ENCODE peak calls at places on chromosomes 1 and 21, in five cellular contexts. E, K, R, Y and C are unnamed samples. For H3K4me1, the result is how much of the 10 kb centered on the place peaks cover.

GRCh38 chr1:226548281-226549093 is at the start of gene STUM:
- DNase-seq in E (peak), K (no peak), R (peak), Y (peak), C (no peak)

GRCh38 chr1:107804134-107804533 is 160.8 kb downstream of the VAV3 start:
- DNase-seq in E (no peak), K (no peak), R (no peak), Y (no peak), C (no peak)

GRCh38 chr1:223838125-223838854 is 7.5 kb downstream of the TP53BP2 start:
- DNase-seq in E (no peak), K (no peak), R (no peak), Y (no peak), C (no peak)

GRCh38 chr1:69215883-69216282 is 351.8 kb upstream of the LRRC7 start:
- DNase-seq in E (no peak), K (no peak), R (no peak), Y (no peak), C (no peak)

GRCh38 chr1:42013881-42014470 is 95.3 kb upstream of the HIVEP3 start:
- DNase-seq in E (no peak), K (no peak), R (no peak), Y (peak), C (no peak)

GRCh38 chr1:192382758-192383157 is 66.0 kb downstream of the RGS21 start:
- DNase-seq in E (no peak), K (no peak), R (no peak), Y (no peak), C (no peak)

GRCh38 chr1:58732087-58732486 is 32.2 kb upstream of the MYSM1 start:
- DNase-seq in E (no peak), K (no peak), R (peak), Y (peak), C (no peak)

GRCh38 chr1:219041819-219042218 is 131.9 kb upstream of the LYPLAL1 start:
- DNase-seq in E (no peak), K (no peak), R (no peak), Y (peak), C (no peak)

GRCh38 chr1:221740941-221741363 is 937 bp downstream of the DUSP10 start:
- DNase-seq in E (no peak), K (peak), R (peak), Y (no peak), C (no peak)

GRCh38 chr1:213163278-213163711 is 112.3 kb downstream of the RPS6KC1 start:
- DNase-seq in E (no peak), K (no peak), R (peak), Y (peak), C (no peak)

GRCh38 chr21:26795866-26796329 is 49.3 kb downstream of the ADAMTS1 start:
- DNase-seq in E (peak), K (no peak), R (peak), Y (peak), C (no peak)
- H3K27ac ChIP-seq in E (peak), K (no peak), R (peak), Y (no peak), C (peak)

DNA sequence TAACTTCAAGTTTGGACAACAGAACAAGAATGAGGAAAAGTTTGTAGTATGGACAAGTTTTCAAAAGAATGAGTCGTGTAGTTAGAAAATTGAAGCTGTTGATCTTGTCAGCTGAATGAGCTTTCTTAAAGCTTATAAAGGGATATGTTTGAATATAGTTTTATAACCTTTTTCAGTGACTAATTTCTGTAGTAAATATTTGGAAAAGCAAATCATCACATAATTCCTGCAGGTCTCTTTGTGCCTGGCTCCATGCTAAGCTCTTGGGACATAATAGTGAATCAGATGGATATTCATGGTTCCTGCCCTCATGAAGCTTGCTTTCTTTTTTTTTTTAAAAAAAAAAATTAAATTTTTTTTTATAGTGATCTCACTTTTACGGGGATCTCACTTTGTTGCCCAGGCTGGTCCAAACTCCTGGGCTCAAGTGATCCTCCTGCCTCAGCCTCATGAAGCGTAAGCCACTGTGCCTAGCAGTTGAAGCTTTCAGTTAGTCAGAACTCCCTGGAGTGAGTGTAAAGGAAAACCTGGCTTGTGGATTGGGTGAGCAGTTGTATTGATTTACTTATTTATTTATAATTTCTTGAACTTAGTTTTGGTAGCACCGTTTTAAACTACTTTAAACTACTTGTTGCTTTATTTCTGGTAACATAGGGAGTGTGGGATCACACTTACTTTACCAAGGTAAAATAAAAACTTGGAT is 15.5 kb downstream of the DYRK1A start:
- DNase-seq in E (no peak), K (no peak), R (peak), Y (no peak), C (no peak)
- H3K4me1 ChIP-seq in E (under half), K (half or more), R (under half), Y (under half), C (half or more)

GRCh38 chr1:55209247-55209646 is 5.9 kb downstream of the USP24 start:
- DNase-seq in E (no peak), K (no peak), R (no peak), Y (no peak), C (no peak)
- TF ChIP-seq CTCF in E (no peak), K (no peak), R (no peak), Y (no peak), C (peak)

GRCh38 chr1:53307037-53307436 is 20.8 kb downstream of the LRP8 start:
- DNase-seq in E (no peak), K (no peak), R (no peak), Y (no peak), C (no peak)

GRCh38 chr1:53306168-53306567 is 21.7 kb downstream of the LRP8 start:
- DNase-seq in E (no peak), K (no peak), R (no peak), Y (no peak), C (no peak)

GRCh38 chr1:53304527-53304926 is 23.3 kb downstream of the LRP8 start:
- DNase-seq in E (no peak), K (no peak), R (no peak), Y (no peak), C (no peak)

GRCh38 chr1:53303651-53304515 is 24.0 kb downstream of the LRP8 start:
- DNase-seq in E (no peak), K (no peak), R (no peak), Y (no peak), C (no peak)

DNA sequence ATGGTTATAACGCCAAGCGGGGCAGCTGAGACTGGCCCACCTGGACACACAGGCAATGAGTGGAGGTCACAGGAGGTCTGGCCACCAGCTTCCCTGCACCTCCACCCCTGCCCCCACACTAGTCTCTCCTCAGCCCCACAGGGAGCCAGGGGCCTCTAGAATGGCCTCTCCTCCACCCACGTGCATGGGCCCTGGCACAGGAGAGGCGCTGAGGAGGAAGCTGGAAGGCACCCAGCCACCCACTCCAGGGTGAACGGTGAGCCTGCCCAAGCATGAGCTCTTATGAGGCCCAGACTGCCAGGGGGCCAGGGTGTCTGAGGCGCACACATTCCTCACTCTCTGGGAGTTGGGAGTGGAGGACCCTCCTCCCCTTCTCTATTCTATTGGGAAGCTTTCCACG is 22.2 kb downstream of the LRP8 start:
- DNase-seq in E (no peak), K (no peak), R (no peak), Y (no peak), C (no peak)
- H3K27ac ChIP-seq in E (no peak), K (no peak), R (no peak), Y (no peak), C (no peak)

DNA sequence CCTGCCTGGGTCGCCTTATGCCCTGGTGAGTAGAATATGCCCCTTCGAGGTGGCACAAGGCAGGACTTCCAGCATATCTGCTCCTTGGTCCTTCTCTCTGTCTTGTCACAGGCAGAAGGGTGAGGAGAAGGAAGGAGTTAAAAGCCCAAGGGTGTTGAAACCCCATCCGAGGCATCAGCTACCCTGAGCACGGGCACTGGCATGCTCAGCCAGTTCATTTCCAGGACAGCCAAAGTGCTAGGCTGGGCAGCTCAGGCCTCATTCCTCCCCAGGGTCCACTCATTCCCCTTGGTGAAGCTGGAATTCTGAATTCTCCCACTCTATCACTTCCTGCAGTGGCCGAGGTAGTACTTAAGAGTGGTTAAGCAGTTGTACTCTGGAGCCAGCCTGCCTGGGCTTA is 3.9 kb downstream of the MFSD2A start:
- DNase-seq in E (no peak), K (no peak), R (no peak), Y (no peak), C (no peak)
- H3K4me1 ChIP-seq in E (under half), K (under half), R (under half), Y (under half), C (under half)

GRCh38 chr1:59976194-59977074 is 49.9 kb upstream of the CYP2J2 start:
- DNase-seq in E (peak), K (peak), R (peak), Y (peak), C (peak)

GRCh38 chr1:59978026-59978425 is 51.5 kb upstream of the CYP2J2 start:
- DNase-seq in E (no peak), K (no peak), R (no peak), Y (no peak), C (no peak)

GRCh38 chr1:59979551-59980070 is 53.0 kb upstream of the CYP2J2 start:
- DNase-seq in E (peak), K (no peak), R (no peak), Y (no peak), C (no peak)

GRCh38 chr1:59973719-59974118 is 47.1 kb upstream of the CYP2J2 start:
- DNase-seq in E (no peak), K (no peak), R (no peak), Y (no peak), C (no peak)

DNA sequence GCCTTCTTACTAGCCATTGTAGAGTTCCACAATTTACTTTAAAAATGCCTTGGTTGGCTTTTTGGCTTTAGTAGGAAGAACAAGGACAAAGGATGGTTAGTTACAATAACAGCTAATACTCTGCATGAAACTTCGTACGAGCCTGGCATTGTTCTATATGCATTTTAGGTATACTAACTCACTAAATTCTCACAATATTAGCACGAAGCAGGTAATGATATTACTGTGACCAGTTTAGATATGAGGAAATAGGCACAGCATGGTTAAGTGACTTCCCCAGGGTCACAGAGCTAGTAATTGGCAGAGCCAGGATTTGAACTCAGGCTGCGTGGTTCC is 50.5 kb upstream of the CYP2J2 start:
- DNase-seq in E (no peak), K (no peak), R (no peak), Y (no peak), C (no peak)
- TF ChIP-seq CTCF in E (no peak), K (no peak), R (no peak), Y (no peak), C (peak)

GRCh38 chr1:89279011-89279466 is 6.4 kb upstream of the GBP5 start:
- DNase-seq in E (no peak), K (no peak), R (no peak), Y (no peak), C (no peak)
- H3K27ac ChIP-seq in E (no peak), K (peak), R (no peak), Y (no peak), C (no peak)

DNA sequence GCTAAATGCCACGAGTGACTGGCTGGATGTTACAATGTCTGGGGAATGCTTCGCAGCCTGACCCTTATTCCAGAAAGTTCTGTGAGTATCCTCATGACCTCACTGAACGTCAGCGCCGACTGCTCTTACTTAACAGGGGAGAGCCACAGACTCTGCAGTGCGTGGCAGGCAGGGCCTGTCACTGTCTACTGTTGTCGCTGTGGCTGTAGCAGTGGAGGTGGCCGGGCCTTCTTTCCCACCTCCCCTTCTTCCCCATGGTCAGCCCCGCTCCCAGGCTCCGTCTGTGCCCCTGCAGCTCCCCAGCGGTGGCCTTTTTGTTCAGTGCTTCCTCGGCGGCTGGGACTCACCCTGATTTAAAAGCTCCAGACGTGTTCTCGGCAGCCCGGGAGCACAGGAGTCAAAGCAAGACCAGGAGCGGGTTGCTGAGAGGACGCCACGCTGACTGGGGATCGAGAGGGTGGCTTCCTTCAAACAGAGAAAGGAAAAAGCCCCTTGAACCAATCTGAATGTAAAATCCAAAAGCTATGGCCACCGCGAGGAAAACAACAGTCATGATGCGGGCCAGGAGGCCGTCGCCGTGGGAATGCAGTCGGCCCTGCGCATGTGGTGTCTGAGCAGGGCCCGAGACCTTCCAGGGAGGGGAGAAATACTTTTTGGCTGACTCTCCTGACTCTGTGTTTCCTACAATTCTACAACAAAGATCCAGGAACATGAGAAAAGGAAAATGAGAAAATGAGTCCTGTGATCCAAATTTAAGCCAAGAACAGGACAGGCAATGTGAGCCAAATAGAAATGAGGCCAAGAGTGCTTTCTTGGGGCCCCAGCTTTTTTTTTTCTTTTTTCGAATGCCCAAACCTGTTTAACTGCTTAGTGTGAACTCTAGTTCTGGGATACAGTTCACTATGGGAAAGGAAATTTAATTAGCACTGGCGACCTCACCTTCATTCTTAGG is 52.5 kb upstream of the TARBP1 start:
- DNase-seq in E (peak), K (no peak), R (peak), Y (peak), C (peak)
- H3K4me1 ChIP-seq in E (under half), K (under half), R (under half), Y (half or more), C (half or more)

GRCh38 chr1:174072546-174072945 is 50.4 kb upstream of the RC3H1 start:
- DNase-seq in E (no peak), K (no peak), R (no peak), Y (no peak), C (no peak)

GRCh38 chr1:174077755-174078490 is 55.8 kb upstream of the RC3H1 start:
- DNase-seq in E (no peak), K (no peak), R (no peak), Y (no peak), C (no peak)

GRCh38 chr1:174075245-174075692 is 53.1 kb upstream of the RC3H1 start:
- DNase-seq in E (no peak), K (no peak), R (no peak), Y (peak), C (no peak)

GRCh38 chr1:174070614-174071013 is 48.5 kb upstream of the RC3H1 start:
- DNase-seq in E (no peak), K (no peak), R (no peak), Y (no peak), C (no peak)

GRCh38 chr1:174074757-174075156 is 52.6 kb upstream of the RC3H1 start:
- DNase-seq in E (no peak), K (no peak), R (peak), Y (peak), C (no peak)
- TF ChIP-seq CTCF in E (peak), K (peak), R (peak), Y (peak), C (peak)

GRCh38 chr1:103467100-103467499 is 58.4 kb upstream of the RNPC3 start:
- DNase-seq in E (no peak), K (no peak), R (no peak), Y (no peak), C (no peak)

GRCh38 chr1:103459385-103459784 is 66.1 kb upstream of the RNPC3 start:
- DNase-seq in E (no peak), K (no peak), R (peak), Y (peak), C (no peak)

GRCh38 chr1:103460496-103460895 is 65.0 kb upstream of the RNPC3 start:
- DNase-seq in E (no peak), K (no peak), R (no peak), Y (no peak), C (no peak)

GRCh38 chr1:103457856-103458255 is 67.6 kb upstream of the RNPC3 start:
- DNase-seq in E (no peak), K (no peak), R (no peak), Y (no peak), C (no peak)

DNA sequence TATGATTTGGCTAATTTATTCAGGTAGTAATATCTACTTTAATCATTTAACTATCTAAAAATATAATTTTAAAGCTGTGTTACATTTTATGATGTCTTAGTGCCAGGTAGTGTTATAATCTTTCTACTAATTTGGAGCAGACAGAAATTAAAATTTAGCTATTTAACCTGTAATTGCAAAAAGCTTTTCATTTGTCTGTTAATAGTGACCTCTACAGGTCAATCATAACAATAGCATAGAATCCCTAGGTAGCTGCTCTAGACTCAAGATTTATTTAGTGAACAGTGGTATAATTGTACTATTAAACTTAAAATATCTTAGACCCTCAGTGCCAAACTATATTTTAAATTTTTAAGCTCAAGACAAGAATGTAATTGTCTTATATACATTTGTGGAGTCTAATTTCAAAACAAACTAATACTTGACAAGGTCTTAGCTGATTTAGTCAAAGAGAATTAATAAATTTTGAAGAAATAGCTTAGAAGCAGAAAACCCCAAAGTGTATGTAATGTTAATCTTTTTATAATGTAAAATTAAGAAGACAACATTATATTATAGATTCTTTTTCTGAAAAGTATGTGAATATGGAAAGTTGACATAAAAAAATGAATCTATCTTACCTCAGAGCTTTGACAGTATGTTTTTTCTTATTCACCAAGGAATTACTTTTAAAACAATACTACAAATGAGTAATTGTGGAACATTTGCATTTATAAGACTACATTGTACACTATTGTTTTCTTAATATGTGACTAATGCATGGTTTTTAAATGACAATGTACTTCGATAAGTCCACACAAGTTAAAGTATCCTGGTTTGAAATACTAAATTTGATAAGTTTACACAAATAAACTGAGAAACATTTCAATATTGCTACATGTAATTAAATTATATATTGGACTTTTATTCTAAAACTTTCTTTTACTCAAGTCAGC is 64.1 kb upstream of the RNPC3 start:
- DNase-seq in E (no peak), K (no peak), R (peak), Y (peak), C (no peak)
- H3K27ac ChIP-seq in E (no peak), K (no peak), R (no peak), Y (no peak), C (no peak)